ENCODE peak calls at places on chromosomes 11 and 22, in seven cellular contexts. One of them, this sample, is unnamed.
A peak's percentile ranks its signal among the peaks of the same experiment; 100 is the strongest.

GRCh38 chr11:20782771-20783170 is 113.4 kb downstream of the NELL1 start:
- DNase-seq in H1: no peak
- DNase-seq in H9: no peak
- DNase-seq in neuronal stem cell: no peak
- DNase-seq in mesenchymal stem cell: no peak
- DNase-seq in IMR-90: no peak
- DNase-seq in trophoblast cell: peak; percentile 57
- DNase-seq in this sample: no peak

GRCh38 chr22:41365425-41365824 is 16.3 kb upstream of the TEF start:
- DNase-seq in H1: no peak
- DNase-seq in H9: no peak
- DNase-seq in neuronal stem cell: no peak
- DNase-seq in mesenchymal stem cell: no peak
- DNase-seq in IMR-90: no peak
- DNase-seq in trophoblast cell: no peak
- DNase-seq in this sample: no peak

GRCh38 chr22:43273902-43274484 is 69.2 kb downstream of the SCUBE1 start:
- DNase-seq in H1: peak; percentile 41
- DNase-seq in H9: peak; percentile 84
- DNase-seq in neuronal stem cell: peak; percentile 54
- DNase-seq in mesenchymal stem cell: peak; percentile 71
- DNase-seq in IMR-90: peak; percentile 46
- DNase-seq in trophoblast cell: peak; percentile 66
- DNase-seq in this sample: peak; percentile 88

GRCh38 chr11:60867871-60868681 is 734 bp downstream of the ZP1 start:
- DNase-seq in H1: no peak
- DNase-seq in H9: no peak
- DNase-seq in neuronal stem cell: no peak
- DNase-seq in mesenchymal stem cell: no peak
- DNase-seq in IMR-90: no peak
- DNase-seq in trophoblast cell: no peak
- DNase-seq in this sample: no peak

GRCh38 chr11:34432822-34433221 is 5.9 kb upstream of the CAT start:
- DNase-seq in H1: no peak
- DNase-seq in H9: no peak
- DNase-seq in neuronal stem cell: no peak
- DNase-seq in mesenchymal stem cell: no peak
- DNase-seq in IMR-90: no peak
- DNase-seq in trophoblast cell: no peak
- DNase-seq in this sample: no peak

GRCh38 chr11:11442791-11443190 is 89.7 kb upstream of the CSNK2A3 start:
- DNase-seq in H1: no peak
- DNase-seq in H9: no peak
- DNase-seq in neuronal stem cell: no peak
- DNase-seq in mesenchymal stem cell: no peak
- DNase-seq in IMR-90: no peak
- DNase-seq in trophoblast cell: no peak
- DNase-seq in this sample: no peak

GRCh38 chr11:36292311-36292722 is 3.1 kb upstream of the COMMD9 start:
- DNase-seq in H1: no peak
- DNase-seq in H9: no peak
- DNase-seq in neuronal stem cell: no peak
- DNase-seq in mesenchymal stem cell: peak; percentile 52
- DNase-seq in IMR-90: peak; percentile 47
- DNase-seq in trophoblast cell: no peak
- DNase-seq in this sample: peak; percentile 55

GRCh38 chr22:33427461-33427860 is 369.3 kb upstream of the SYN3 start:
- DNase-seq in H1: no peak
- DNase-seq in H9: no peak
- DNase-seq in neuronal stem cell: no peak
- DNase-seq in mesenchymal stem cell: no peak
- DNase-seq in IMR-90: no peak
- DNase-seq in trophoblast cell: no peak
- DNase-seq in this sample: no peak

GRCh38 chr22:23283591-23284503 is 103.5 kb downstream of the BCR start:
- DNase-seq in H1: no peak
- DNase-seq in H9: no peak
- DNase-seq in neuronal stem cell: no peak
- DNase-seq in mesenchymal stem cell: no peak
- DNase-seq in IMR-90: no peak
- DNase-seq in trophoblast cell: no peak
- DNase-seq in this sample: no peak

GRCh38 chr11:134719397-134719796 is 307.4 kb upstream of the B3GAT1 start:
- DNase-seq in H1: no peak
- DNase-seq in H9: no peak
- DNase-seq in neuronal stem cell: no peak
- DNase-seq in mesenchymal stem cell: no peak
- DNase-seq in IMR-90: no peak
- DNase-seq in trophoblast cell: no peak
- DNase-seq in this sample: no peak

GRCh38 chr22:42078469-42079318 is 806 bp upstream of the SMDT1 start:
- DNase-seq in H1: no peak
- DNase-seq in H9: peak; percentile 47
- DNase-seq in neuronal stem cell: no peak
- DNase-seq in mesenchymal stem cell: no peak
- DNase-seq in IMR-90: no peak
- DNase-seq in trophoblast cell: no peak
- DNase-seq in this sample: no peak

GRCh38 chr11:134409552-134410429 is 2.3 kb downstream of the B3GAT1 start:
- DNase-seq in H1: no peak
- DNase-seq in H9: no peak
- DNase-seq in neuronal stem cell: no peak
- DNase-seq in mesenchymal stem cell: no peak
- DNase-seq in IMR-90: no peak
- DNase-seq in trophoblast cell: no peak
- DNase-seq in this sample: peak; percentile 56

GRCh38 chr11:65454311-65454695 is 31.7 kb downstream of the NEAT1 start:
- DNase-seq in H1: no peak
- DNase-seq in H9: no peak
- DNase-seq in neuronal stem cell: no peak
- DNase-seq in mesenchymal stem cell: peak; percentile 72
- DNase-seq in IMR-90: peak; percentile 48
- DNase-seq in trophoblast cell: no peak
- DNase-seq in this sample: no peak

GRCh38 chr22:44201556-44202129 is 20.9 kb downstream of the PARVG start:
- DNase-seq in H1: no peak
- DNase-seq in H9: no peak
- DNase-seq in neuronal stem cell: no peak
- DNase-seq in mesenchymal stem cell: no peak
- DNase-seq in IMR-90: no peak
- DNase-seq in trophoblast cell: no peak
- DNase-seq in this sample: no peak

GRCh38 chr11:2189938-2190669 is 18.5 kb upstream of the TH start:
- DNase-seq in H1: no peak
- DNase-seq in H9: no peak
- DNase-seq in neuronal stem cell: no peak
- DNase-seq in mesenchymal stem cell: no peak
- DNase-seq in IMR-90: no peak
- DNase-seq in trophoblast cell: no peak
- DNase-seq in this sample: no peak

GRCh38 chr11:111392552-111392951 is 13.5 kb upstream of the POU2AF1 start:
- DNase-seq in H1: no peak
- DNase-seq in H9: no peak
- DNase-seq in neuronal stem cell: no peak
- DNase-seq in mesenchymal stem cell: no peak
- DNase-seq in IMR-90: no peak
- DNase-seq in trophoblast cell: peak; percentile 19
- DNase-seq in this sample: no peak
- H2BK5ac ChIP-seq in H1: no peak overlapping the region
- H2BK5ac ChIP-seq in H9: no peak overlapping the region
- H2BK5ac ChIP-seq in neuronal stem cell: no peak overlapping the region
- H2BK5ac ChIP-seq in mesenchymal stem cell: no peak overlapping the region
- H2BK5ac ChIP-seq in IMR-90: no peak overlapping the region
- H2BK5ac ChIP-seq in trophoblast cell: no peak overlapping the region
- H2BK5ac ChIP-seq in this sample: no peak overlapping the region

GRCh38 chr11:71214553-71215371 is 37.6 kb downstream of the SHANK2 start:
- DNase-seq in H1: no peak
- DNase-seq in H9: no peak
- DNase-seq in neuronal stem cell: no peak
- DNase-seq in mesenchymal stem cell: no peak
- DNase-seq in IMR-90: no peak
- DNase-seq in trophoblast cell: no peak
- DNase-seq in this sample: no peak
- H2BK5ac ChIP-seq in H1: no peak overlapping the region
- H2BK5ac ChIP-seq in H9: no peak overlapping the region
- H2BK5ac ChIP-seq in neuronal stem cell: no peak overlapping the region
- H2BK5ac ChIP-seq in mesenchymal stem cell: no peak overlapping the region
- H2BK5ac ChIP-seq in IMR-90: no peak overlapping the region
- H2BK5ac ChIP-seq in trophoblast cell: no peak overlapping the region
- H2BK5ac ChIP-seq in this sample: no peak overlapping the region

DNA sequence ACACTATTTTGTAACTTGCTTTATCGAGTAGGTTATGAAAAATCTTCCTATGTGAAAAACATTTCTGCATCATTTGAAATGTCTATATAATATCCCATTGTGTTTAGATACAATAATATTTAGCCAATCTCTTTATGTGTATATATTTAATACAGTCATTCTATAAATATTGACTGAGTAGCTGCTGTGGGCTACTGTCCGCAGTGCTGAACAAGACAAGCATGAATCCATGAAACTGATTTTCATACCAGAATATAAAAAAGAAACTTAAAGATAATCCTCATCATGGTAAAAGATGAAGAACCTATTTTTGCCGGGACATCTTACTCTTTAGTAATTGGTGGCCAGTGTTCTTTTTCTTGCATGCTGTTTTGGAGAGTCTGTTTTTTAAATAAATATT is 3.6 kb downstream of the PPARA start:
- DNase-seq in H1: no peak
- DNase-seq in H9: no peak
- DNase-seq in neuronal stem cell: no peak
- DNase-seq in mesenchymal stem cell: no peak
- DNase-seq in IMR-90: no peak
- DNase-seq in trophoblast cell: no peak
- DNase-seq in this sample: no peak
- H2BK5ac ChIP-seq in H1: no peak overlapping the region
- H2BK5ac ChIP-seq in H9: no peak overlapping the region
- H2BK5ac ChIP-seq in neuronal stem cell: no peak overlapping the region
- H2BK5ac ChIP-seq in mesenchymal stem cell: no peak overlapping the region
- H2BK5ac ChIP-seq in IMR-90: no peak overlapping the region
- H2BK5ac ChIP-seq in trophoblast cell: no peak overlapping the region
- H2BK5ac ChIP-seq in this sample: no peak overlapping the region

GRCh38 chr11:17890333-17890732 is 122.5 kb downstream of the SERGEF start:
- DNase-seq in H1: no peak
- DNase-seq in H9: no peak
- DNase-seq in neuronal stem cell: no peak
- DNase-seq in mesenchymal stem cell: peak; percentile 6
- DNase-seq in IMR-90: no peak
- DNase-seq in trophoblast cell: no peak
- DNase-seq in this sample: no peak
- H2BK5ac ChIP-seq in H1: no peak overlapping the region
- H2BK5ac ChIP-seq in H9: no peak overlapping the region
- H2BK5ac ChIP-seq in neuronal stem cell: no peak overlapping the region
- H2BK5ac ChIP-seq in mesenchymal stem cell: no peak overlapping the region
- H2BK5ac ChIP-seq in IMR-90: no peak overlapping the region
- H2BK5ac ChIP-seq in trophoblast cell: no peak overlapping the region
- H2BK5ac ChIP-seq in this sample: no peak overlapping the region

This sample was measured in mesendoderm.